ENCODE peak calls at places on chromosomes 3 and 15, in four cellular contexts. P is nephron progenitor cell, D is T-helper 9 cell, W is lower leg skin. K is an unnamed sample.
A peak's percentile ranks its signal among the peaks of the same experiment; 100 is the strongest.

GRCh38 chr15:77905301-77905920 is 172.1 kb downstream of the TBC1D2B start:
- DNase-seq in P (no peak), D (no peak), W (peak; percentile 84), K (no peak)

GRCh38 chr3:55202320-55202719 is 274.5 kb upstream of the LRTM1 start:
- DNase-seq in P (no peak), D (no peak), W (no peak), K (no peak)

GRCh38 chr3:159634414-159634813 is 354.2 kb upstream of the IL12A start:
- DNase-seq in P (no peak), D (no peak), W (no peak), K (no peak)

GRCh38 chr3:9553949-9554513 is 409 bp upstream of the LHFPL4 start:
- DNase-seq in P (no peak), D (no peak), W (peak; percentile 45), K (no peak)

GRCh38 chr15:82186161-82186560 is 76.4 kb downstream of the EFL1 start:
- DNase-seq in P (no peak), D (no peak), W (no peak), K (no peak)

GRCh38 chr3:192917258-192917507 is 473 bp downstream of the MB21D2 start:
- DNase-seq in P (no peak), D (no peak), W (peak; percentile 85), K (peak; percentile 15)

GRCh38 chr15:74783072-74783807 is 1.4 kb downstream of the CSK start:
- DNase-seq in P (no peak), D (no peak), W (no peak), K (no peak)

GRCh38 chr15:63983071-63983711 is 63.1 kb downstream of the DAPK2 start:
- DNase-seq in P (peak; percentile 42), D (no peak), W (peak; percentile 53), K (no peak)

GRCh38 chr3:115644391-115644790 is 21.1 kb downstream of the GAP43 start:
- DNase-seq in P (no peak), D (no peak), W (no peak), K (no peak)

GRCh38 chr3:182405752-182406151 is 387.6 kb upstream of the ATP11B start:
- DNase-seq in P (no peak), D (no peak), W (no peak), K (no peak)

GRCh38 chr3:114624047-114624445 is 330.2 kb downstream of the TIGIT start:
- DNase-seq in P (no peak), D (no peak), W (no peak), K (no peak)

GRCh38 chr15:58793862-58794261 is 22.8 kb downstream of the MINDY2 start:
- DNase-seq in P (no peak), D (no peak), W (peak; percentile 86), K (no peak)

GRCh38 chr3:89059201-89059600 is 48.2 kb upstream of the EPHA3 start:
- DNase-seq in P (no peak), D (no peak), W (no peak), K (no peak)

GRCh38 chr3:195366200-195366910 is 76.5 kb downstream of the ACAP2 start:
- DNase-seq in P (no peak), D (no peak), W (no peak), K (no peak)

GRCh38 chr3:127443581-127444375 is 146.8 kb downstream of the TPRA1 start:
- DNase-seq in P (no peak), D (no peak), W (peak; percentile 83), K (no peak)

GRCh38 chr3:41198526-41198925 is 779 bp upstream of the CTNNB1 start:
- DNase-seq in P (no peak), D (no peak), W (peak; percentile 86), K (no peak)

GRCh38 chr3:178597388-178597787 is 61.2 kb downstream of the KCNMB2 start:
- DNase-seq in P (no peak), D (no peak), W (no peak), K (no peak)

GRCh38 chr15:69055251-69055650 is 40.8 kb downstream of the NOX5 start:
- DNase-seq in P (no peak), D (no peak), W (no peak), K (no peak)

GRCh38 chr3:159604151-159604581 is 384.5 kb upstream of the IL12A start:
- DNase-seq in P (no peak), D (no peak), W (no peak), K (no peak)

GRCh38 chr15:26628879-26629529 is 143.9 kb downstream of the GABRB3 start:
- DNase-seq in P (peak; percentile 16), D (no peak), W (no peak), K (no peak)

GRCh38 chr15:80404719-80405553 is 754 bp downstream of the ARNT2 start:
- DNase-seq in P (peak; percentile 58), D (no peak), W (no peak), K (no peak)

GRCh38 chr3:73399106-73399505 is 225.6 kb downstream of the PDZRN3 start:
- DNase-seq in P (no peak), D (no peak), W (no peak), K (no peak)

GRCh38 chr3:126267976-126268615 is 87.7 kb upstream of the ALDH1L1 start:
- DNase-seq in P (no peak), D (no peak), W (peak; percentile 78), K (no peak)

GRCh38 chr15:77016321-77016695 is 21.4 kb downstream of the PSTPIP1 start:
- DNase-seq in P (no peak), D (no peak), W (no peak), K (no peak)

GRCh38 chr3:184670091-184670602 is 41.7 kb downstream of the MAGEF1 start:
- DNase-seq in P (no peak), D (no peak), W (no peak), K (no peak)

K was measured in effector CD4-positive, alpha-beta T cell.